ENCODE peak calls at places on chromosome 19, in five cellular contexts. B, E, Q, G and U are unnamed samples.

GRCh38 chr19:3849092-3849491 is 19.7 kb downstream of the ZFR2 start:
- DNase-seq in B (no peak), E (peak), Q (no peak), G (no peak), U (no peak)

GRCh38 chr19:46639356-46640061 is 3.5 kb upstream of the GNG8 start:
- DNase-seq in B (peak), E (no peak), Q (no peak), G (no peak), U (peak)

GRCh38 chr19:51441410-51442390 is 16.6 kb downstream of the SIGLEC8 start:
- DNase-seq in B (no peak), E (no peak), Q (no peak), G (no peak), U (no peak)

GRCh38 chr19:54684537-54684936 is 21.8 kb downstream of the LILRB4 start:
- DNase-seq in B (no peak), E (no peak), Q (no peak), G (no peak), U (no peak)

GRCh38 chr19:56508282-56508778 is 675 bp downstream of the ZNF471 start:
- DNase-seq in B (no peak), E (no peak), Q (no peak), G (no peak), U (no peak)

GRCh38 chr19:9953802-9954542 is 17.7 kb upstream of the OLFM2 start:
- DNase-seq in B (no peak), E (no peak), Q (no peak), G (no peak), U (no peak)

GRCh38 chr19:48799358-48800300 is 11.2 kb downstream of the BCAT2 start:
- DNase-seq in B (no peak), E (no peak), Q (no peak), G (no peak), U (no peak)

GRCh38 chr19:29858000-29858596 is 46.3 kb downstream of the CCNE1 start:
- DNase-seq in B (no peak), E (peak), Q (no peak), G (no peak), U (no peak)

GRCh38 chr19:10001899-10002298 is 8.4 kb downstream of the COL5A3 start:
- DNase-seq in B (no peak), E (peak), Q (no peak), G (no peak), U (no peak)

GRCh38 chr19:18332917-18333530 is 7.4 kb upstream of the PGPEP1 start:
- DNase-seq in B (no peak), E (no peak), Q (no peak), G (no peak), U (no peak)

GRCh38 chr19:374886-375235 is 30.3 kb upstream of the MIER2 start:
- DNase-seq in B (no peak), E (no peak), Q (no peak), G (no peak), U (no peak)

GRCh38 chr19:927044-927706 is 1.3 kb downstream of the ARID3A start:
- DNase-seq in B (no peak), E (peak), Q (no peak), G (no peak), U (peak)

GRCh38 chr19:45895519-45895972 is 6.9 kb downstream of the MYPOP start:
- DNase-seq in B (no peak), E (no peak), Q (no peak), G (no peak), U (no peak)

GRCh38 chr19:20858861-20859260 is 64.2 kb upstream of the ZNF85 start:
- DNase-seq in B (no peak), E (peak), Q (no peak), G (no peak), U (no peak)

GRCh38 chr19:43465468-43466120 is at the start of gene LYPD3:
- DNase-seq in B (peak), E (peak), Q (no peak), G (no peak), U (peak)

GRCh38 chr19:511101-511841 is 4.0 kb downstream of the TPGS1 start:
- DNase-seq in B (peak), E (peak), Q (no peak), G (no peak), U (no peak)

GRCh38 chr19:11494634-11495285 is 10.9 kb downstream of the ZNF653 start:
- DNase-seq in B (no peak), E (no peak), Q (no peak), G (no peak), U (no peak)

GRCh38 chr19:10748924-10749434 is 31.1 kb downstream of the DNM2 start:
- DNase-seq in B (no peak), E (no peak), Q (no peak), G (no peak), U (peak)

GRCh38 chr19:18507727-18508440 is 14.0 kb downstream of the ELL start:
- DNase-seq in B (peak), E (no peak), Q (no peak), G (no peak), U (peak)

DNA sequence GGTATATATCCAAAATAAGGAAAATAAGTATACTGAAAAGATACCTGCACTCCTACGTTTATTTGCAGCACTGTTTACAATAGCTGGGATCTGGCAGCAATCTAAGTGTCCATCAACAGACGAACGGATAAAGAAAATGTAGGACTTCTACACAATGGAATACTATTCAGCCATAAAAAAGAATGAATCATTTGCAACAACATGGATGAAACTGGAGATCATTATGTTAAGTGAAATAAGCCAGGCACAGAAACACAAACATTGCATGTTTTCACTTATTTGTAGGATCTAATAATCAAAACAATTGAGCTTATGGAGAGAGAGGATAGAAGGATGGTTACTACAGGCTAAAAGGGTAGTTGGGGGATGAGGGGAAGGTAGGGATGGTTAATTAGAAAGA is 494.0 kb downstream of the UQCRFS1 start:
- DNase-seq in B (no peak), E (no peak), Q (no peak), G (no peak), U (no peak)
- H3K14ac ChIP-seq in B (no peak), E (no peak), Q (no peak), G (no peak), U (no peak)

GRCh38 chr19:19630426-19630825 is 2.4 kb upstream of the LPAR2 start:
- DNase-seq in B (no peak), E (no peak), Q (no peak), G (no peak), U (no peak)

GRCh38 chr19:19630062-19630414 is 2.0 kb upstream of the LPAR2 start:
- DNase-seq in B (no peak), E (no peak), Q (no peak), G (no peak), U (no peak)

GRCh38 chr19:19627716-19628498 is at the start of gene LPAR2:
- DNase-seq in B (no peak), E (peak), Q (no peak), G (peak), U (no peak)

GRCh38 chr19:19627442-19627715 is 641 bp downstream of the LPAR2 start:
- DNase-seq in B (no peak), E (no peak), Q (no peak), G (no peak), U (no peak)

GRCh38 chr19:19628499-19629134 is 597 bp upstream of the LPAR2 start:
- DNase-seq in B (peak), E (peak), Q (peak), G (peak), U (peak)
- H2BK15ac ChIP-seq in B (no peak), E (no peak), Q (no peak), G (peak), U (no peak)

DNA sequence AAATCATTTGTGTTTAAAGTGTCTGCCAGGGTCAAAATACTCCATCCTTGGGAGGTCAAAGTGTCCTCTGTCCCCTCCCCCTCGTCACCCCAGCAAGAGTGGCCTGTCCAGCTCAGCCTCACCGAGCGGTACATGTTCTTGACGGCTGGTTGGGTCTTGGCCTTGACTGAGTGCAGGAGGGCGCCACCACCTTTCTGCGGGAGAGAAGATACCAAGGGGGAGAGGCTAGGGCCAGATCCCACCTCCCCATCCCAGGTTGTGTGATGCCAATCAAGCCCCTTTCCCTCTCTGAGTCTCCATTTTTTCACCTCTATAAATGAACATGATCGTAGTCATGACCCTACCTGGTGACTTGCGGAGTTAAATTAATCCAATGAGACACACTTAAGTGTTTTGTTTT is 6.1 kb downstream of the CRB3 start:
- DNase-seq in B (no peak), E (peak), Q (no peak), G (no peak), U (no peak)
- H4K91ac ChIP-seq in B (no peak), E (no peak), Q (no peak), G (no peak), U (no peak)

GRCh38 chr19:34319230-34319585 is 45.8 kb upstream of the GPI start:
- DNase-seq in B (no peak), E (no peak), Q (no peak), G (no peak), U (no peak)

GRCh38 chr19:34316741-34317241 is 48.2 kb upstream of the GPI start:
- DNase-seq in B (peak), E (no peak), Q (no peak), G (no peak), U (peak)

GRCh38 chr19:34319785-34320184 is 45.2 kb upstream of the GPI start:
- DNase-seq in B (peak), E (no peak), Q (no peak), G (no peak), U (no peak)

GRCh38 chr19:34316247-34316646 is 48.7 kb upstream of the GPI start:
- DNase-seq in B (no peak), E (no peak), Q (no peak), G (no peak), U (no peak)

GRCh38 chr19:34317311-34317927 is 47.6 kb upstream of the GPI start:
- DNase-seq in B (no peak), E (no peak), Q (no peak), G (no peak), U (peak)
- H3K14ac ChIP-seq in B (peak), E (no peak), Q (no peak), G (no peak), U (peak)

GRCh38 chr19:6736169-6736916 is 1.0 kb downstream of the GPR108 start:
- DNase-seq in B (peak), E (peak), Q (no peak), G (peak), U (peak)
- H2BK15ac ChIP-seq in B (no peak), E (no peak), Q (peak), G (no peak), U (peak)

DNA sequence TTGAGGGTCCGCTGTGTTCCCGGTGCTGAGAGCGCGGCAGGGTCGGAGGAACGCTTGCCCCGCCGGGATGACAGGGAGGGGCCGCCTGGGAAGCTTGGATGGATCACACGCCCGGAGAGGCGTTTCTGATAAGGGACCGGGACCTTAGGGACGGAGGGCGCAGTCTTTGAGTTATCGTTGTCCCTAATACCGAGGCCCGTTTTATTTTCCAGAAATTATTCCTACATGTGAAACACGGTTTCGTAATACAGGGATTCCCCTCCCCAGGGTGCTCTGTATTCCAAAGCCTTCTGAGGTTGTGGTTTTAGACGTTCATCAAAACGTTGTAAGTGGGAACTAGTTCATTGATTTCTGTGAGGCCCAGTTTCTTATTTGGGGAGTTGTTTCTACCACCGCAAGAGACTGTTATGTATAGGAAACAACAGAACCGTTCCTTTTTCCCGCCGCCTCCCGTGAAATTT is 744 bp downstream of the PDCD5 start:
- DNase-seq in B (peak), E (peak), Q (no peak), G (no peak), U (peak)
- H4K91ac ChIP-seq in B (peak), E (no peak), Q (no peak), G (no peak), U (no peak)

GRCh38 chr19:2827022-2827421 is 7.4 kb downstream of the ZNF554 start:
- DNase-seq in B (no peak), E (no peak), Q (no peak), G (no peak), U (no peak)

GRCh38 chr19:2822846-2823245 is 3.2 kb downstream of the ZNF554 start:
- DNase-seq in B (no peak), E (no peak), Q (no peak), G (no peak), U (no peak)

GRCh38 chr19:2824129-2824528 is 4.5 kb downstream of the ZNF554 start:
- DNase-seq in B (no peak), E (no peak), Q (no peak), G (no peak), U (no peak)

GRCh38 chr19:2820112-2820702 is 539 bp downstream of the ZNF554 start:
- DNase-seq in B (no peak), E (peak), Q (no peak), G (peak), U (peak)

GRCh38 chr19:2823646-2824045 is 4.0 kb downstream of the ZNF554 start:
- DNase-seq in B (no peak), E (no peak), Q (no peak), G (no peak), U (no peak)
- H3K14ac ChIP-seq in B (no peak), E (no peak), Q (no peak), G (peak), U (no peak)

DNA sequence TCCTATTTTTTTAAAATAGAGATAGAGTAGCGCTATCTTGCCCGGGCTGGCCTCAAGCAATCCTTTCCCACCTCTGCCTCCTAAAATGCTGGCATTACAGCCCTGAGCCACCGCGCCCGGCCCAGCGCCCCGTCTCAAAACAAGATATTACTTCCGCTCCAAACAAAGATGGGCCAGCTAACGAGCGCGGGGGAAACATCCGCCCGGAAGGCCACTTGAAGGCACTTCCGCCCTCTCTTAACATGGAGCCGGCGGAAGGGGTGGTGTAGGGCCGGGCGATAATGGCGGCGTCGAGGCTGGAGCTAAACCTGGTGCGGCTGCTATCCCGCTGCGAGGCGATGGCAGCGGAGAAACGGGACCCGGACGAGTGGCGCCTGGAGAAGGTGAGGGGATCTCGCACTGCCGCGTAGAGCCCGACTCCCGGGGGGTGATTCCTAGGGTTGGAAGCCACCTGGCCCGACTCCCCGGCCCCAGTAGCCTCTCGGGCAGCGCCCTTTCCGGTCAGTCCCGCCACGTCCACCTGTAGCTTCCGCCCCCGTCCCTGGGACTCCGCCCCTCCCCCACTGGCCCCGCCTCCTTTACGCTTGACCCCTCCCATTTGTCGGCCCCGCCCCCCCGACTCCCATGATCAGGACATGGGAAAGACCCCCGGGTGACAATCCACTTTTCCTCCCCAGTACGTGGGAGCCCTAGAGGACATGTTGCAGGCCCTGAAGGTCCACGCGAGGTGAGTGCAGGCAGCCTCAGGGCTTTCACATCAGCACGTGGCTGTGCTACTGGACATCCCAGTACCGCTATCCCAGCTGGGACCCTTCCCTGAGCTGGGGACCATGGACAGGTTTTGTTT is at the start of gene USE1:
- DNase-seq in B (peak), E (peak), Q (peak), G (peak), U (peak)
- H2BK15ac ChIP-seq in B (peak), E (peak), Q (peak), G (peak), U (peak)